ENCODE peak calls at places on chromosome 15, in five cellular contexts. N, X, D, H and J are unnamed samples.

GRCh38 chr15:96125681-96126080 is 204.8 kb upstream of the NR2F2 start:
- DNase-seq in X (no peak), H (no peak), D (no peak), N (peak), J (no peak)

GRCh38 chr15:59524331-59524731 is 86.3 kb downstream of the FAM81A start:
- DNase-seq in D (no peak), N (no peak), H (no peak), X (no peak), J (no peak)

GRCh38 chr15:32994810-32995424 is 199.6 kb downstream of the FMN1 start:
- DNase-seq in N (peak), H (peak), D (no peak), X (no peak), J (peak)

GRCh38 chr15:63015618-63016017 is 26.9 kb upstream of the TPM1 start:
- DNase-seq in H (peak), N (peak), D (no peak), X (no peak), J (peak)

GRCh38 chr15:58440181-58440910 is 8.6 kb downstream of the LIPC start:
- DNase-seq in X (no peak), N (peak), H (peak), D (no peak), J (peak)

GRCh38 chr15:70763120-70763949 is at the start of gene UACA:
- DNase-seq in D (peak), H (peak), N (peak), X (peak), J (peak)

GRCh38 chr15:101433396-101433795 is 56.1 kb downstream of the PCSK6 start:
- DNase-seq in D (no peak), N (no peak), X (no peak), H (no peak), J (no peak)

GRCh38 chr15:71892335-71892734 is 82.0 kb downstream of the NR2E3 start:
- DNase-seq in H (no peak), N (no peak), X (no peak), D (no peak), J (no peak)

GRCh38 chr15:39789736-39790135 is 7.1 kb upstream of the FSIP1 start:
- DNase-seq in N (peak), D (no peak), H (peak), X (no peak), J (no peak)

GRCh38 chr15:76151599-76151974 is 91.8 kb downstream of the TMEM266 start:
- DNase-seq in X (no peak), H (no peak), D (no peak), N (no peak), J (no peak)

GRCh38 chr15:75403892-75404291 is 35.5 kb upstream of the MAN2C1 start:
- DNase-seq in X (no peak), H (no peak), N (no peak), D (no peak), J (no peak)

GRCh38 chr15:58777107-58777506 is 6.0 kb downstream of the MINDY2 start:
- DNase-seq in X (no peak), D (no peak), H (no peak), N (no peak), J (no peak)

GRCh38 chr15:76346666-76347506 is 10.3 kb downstream of the ISL2 start:
- DNase-seq in N (peak), X (no peak), H (peak), D (peak), J (no peak)

GRCh38 chr15:100863406-100864198 is 16.0 kb upstream of the ALDH1A3 start:
- DNase-seq in H (peak), N (peak), D (peak), X (no peak), J (no peak)